ENCODE peak calls at places on chromosomes 12 and 14, in six cellular contexts. U is adrenal gland, T is tibial artery, M is uterus, N is HCT116, F is IMR-90. X is an unnamed sample.

GRCh38 chr14:50937325-50937724 is 7.0 kb downstream of the PYGL start:
- DNase-seq in U (no peak), T (no peak), M (no peak), N (no peak), F (peak; percentile 80), X (no peak)

GRCh38 chr12:123533672-123534643 is at the start of gene RILPL1:
- DNase-seq in U (peak; percentile 55), T (peak; percentile 75), M (peak; percentile 70), N (no peak), F (peak; percentile 32), X (peak; percentile 63)

GRCh38 chr14:75821828-75822521 is 159.8 kb downstream of the TGFB3 start:
- DNase-seq in U (no peak), T (no peak), M (no peak), N (peak; percentile 54), F (peak; percentile 52), X (no peak)

GRCh38 chr14:61568572-61569011 is 126.7 kb upstream of the HIF1A start:
- DNase-seq in U (no peak), T (no peak), M (no peak), N (no peak), F (no peak), X (peak; percentile 39)

GRCh38 chr12:50517456-50518048 is 12.8 kb downstream of the DIP2B start:
- DNase-seq in U (no peak), T (no peak), M (no peak), N (no peak), F (peak; percentile 84), X (no peak)

GRCh38 chr14:70514168-70515069 is 20.4 kb downstream of the ADAM20 start:
- DNase-seq in U (no peak), T (no peak), M (no peak), N (no peak), F (no peak), X (no peak)

GRCh38 chr14:104681689-104682074 is 7.7 kb upstream of the INF2 start:
- DNase-seq in U (peak; percentile 86), T (peak; percentile 96), M (peak; percentile 85), N (no peak), F (peak; percentile 81), X (peak; percentile 92)

GRCh38 chr12:127238061-127238460 is 1028.9 kb upstream of the TMEM132C start:
- DNase-seq in U (no peak), T (no peak), M (no peak), N (no peak), F (no peak), X (no peak)

GRCh38 chr12:88401153-88401552 is 179.1 kb downstream of the KITLG start:
- DNase-seq in U (no peak), T (no peak), M (no peak), N (no peak), F (peak; percentile 58), X (no peak)

GRCh38 chr12:48977290-48978281 is 536 bp upstream of the WNT1 start:
- DNase-seq in U (peak; percentile 63), T (no peak), M (no peak), N (no peak), F (peak; percentile 80), X (no peak)

GRCh38 chr12:109293106-109293505 is 16.0 kb downstream of the FOXN4 start:
- DNase-seq in U (no peak), T (no peak), M (no peak), N (no peak), F (no peak), X (no peak)

GRCh38 chr14:21558703-21559063 is 21.2 kb downstream of the OR10G3 start:
- DNase-seq in U (no peak), T (no peak), M (no peak), N (no peak), F (no peak), X (no peak)

GRCh38 chr14:98243332-98243731 is 1028.7 kb downstream of the BCL11B start:
- DNase-seq in U (no peak), T (no peak), M (no peak), N (no peak), F (no peak), X (no peak)

GRCh38 chr14:23402296-23403138 is 5.6 kb downstream of the MYH6 start:
- DNase-seq in U (no peak), T (no peak), M (no peak), N (no peak), F (no peak), X (peak; percentile 16)

GRCh38 chr12:32486158-32486557 is 86.8 kb downstream of the FGD4 start:
- DNase-seq in U (no peak), T (no peak), M (no peak), N (no peak), F (no peak), X (no peak)

GRCh38 chr12:132638541-132639408 is 20.2 kb downstream of the P2RX2 start:
- DNase-seq in U (no peak), T (no peak), M (peak; percentile 58), N (no peak), F (peak; percentile 60), X (no peak)

GRCh38 chr12:49552425-49552824 is 13.6 kb downstream of the KCNH3 start:
- DNase-seq in U (no peak), T (no peak), M (no peak), N (no peak), F (no peak), X (no peak)

DNA sequence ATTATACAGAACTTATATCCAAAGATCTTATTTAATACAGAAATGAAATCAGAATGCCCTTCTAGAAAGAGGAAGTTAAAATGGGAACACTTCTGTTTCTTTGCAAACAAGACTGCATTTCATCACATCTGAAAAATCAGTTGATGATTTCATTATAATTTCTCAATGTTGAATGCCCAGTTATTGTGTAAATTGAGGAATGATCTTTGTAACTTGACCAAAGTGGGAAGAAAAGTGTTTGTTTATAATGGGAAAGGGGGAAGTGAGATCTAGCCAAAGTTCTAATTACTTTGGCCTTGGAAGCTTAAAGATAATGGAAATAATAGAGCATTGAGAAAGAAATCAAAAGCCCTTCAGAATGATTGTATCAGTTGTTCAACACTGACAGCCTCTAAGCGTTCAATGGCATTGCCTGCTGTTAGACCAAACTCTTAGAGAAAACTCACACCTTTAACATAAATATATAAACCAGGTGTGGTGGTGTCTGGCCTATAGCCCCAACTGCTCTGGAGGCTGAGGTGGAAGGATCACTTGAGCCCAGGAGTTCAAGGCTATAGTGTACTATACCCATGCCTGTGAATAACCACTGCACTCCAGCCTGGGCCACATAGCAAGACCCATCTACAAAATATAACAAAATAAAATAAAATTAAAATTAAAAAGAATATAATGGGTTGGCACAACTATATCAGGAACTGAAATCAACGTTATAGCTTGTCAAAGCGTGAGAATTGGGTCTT is 9.9 kb upstream of the LYZ start:
- DNase-seq in U (no peak), T (no peak), M (no peak), N (no peak), F (no peak), X (no peak)
- H3K27ac ChIP-seq in U (no peak overlapping the region), T (no peak overlapping the region), M (no peak overlapping the region), N (no peak overlapping the region), F (no peak overlapping the region), X (no peak overlapping the region)

DNA sequence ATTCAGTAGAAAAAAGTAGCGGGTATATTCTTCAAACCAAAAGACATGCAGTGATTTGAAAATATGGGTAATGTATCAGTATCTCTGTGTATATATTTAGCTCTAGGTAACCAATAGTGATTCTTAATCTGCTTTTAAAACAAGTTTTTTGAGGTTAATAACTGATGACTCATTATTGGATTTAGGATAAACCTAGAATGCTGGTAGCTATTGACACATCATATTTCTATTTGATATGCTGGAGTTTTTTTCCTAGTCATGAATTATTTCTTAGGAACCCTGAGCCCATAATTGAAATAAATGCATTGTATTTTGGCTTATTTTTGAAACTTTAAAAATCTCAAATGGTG is 15.5 kb downstream of the ARF6 start:
- DNase-seq in U (no peak), T (no peak), M (no peak), N (no peak), F (no peak), X (no peak)
- H3K4me3 ChIP-seq in U (no peak overlapping the region), T (no peak overlapping the region), M (no peak overlapping the region), N (no peak overlapping the region), F (no peak overlapping the region), X (no peak overlapping the region)

GRCh38 chr12:104333692-104334255 is 30.2 kb downstream of the EID3 start:
- DNase-seq in U (no peak), T (no peak), M (no peak), N (no peak), F (no peak), X (no peak)
- H3K36me3 ChIP-seq in U (peaks cover 75% of the 10 kb centered on the region), T (peaks cover 89% of the 10 kb centered on the region), M (no peaks in the 10 kb centered on the region), N (peaks cover 64% of the 10 kb centered on the region), F (peaks cover 50% of the 10 kb centered on the region), X (peaks cover 92% of the 10 kb centered on the region)

GRCh38 chr12:53474819-53475218 is 22.9 kb downstream of the PCBP2 start:
- DNase-seq in U (no peak), T (no peak), M (no peak), N (no peak), F (no peak), X (no peak)

GRCh38 chr12:53478865-53479264 is 20.4 kb downstream of the MAP3K12 start:
- DNase-seq in U (no peak), T (no peak), M (no peak), N (no peak), F (no peak), X (no peak)

GRCh38 chr12:53474077-53474476 is 22.2 kb downstream of the PCBP2 start:
- DNase-seq in U (no peak), T (no peak), M (no peak), N (no peak), F (no peak), X (no peak)

GRCh38 chr12:53479314-53479713 is 19.9 kb downstream of the MAP3K12 start:
- DNase-seq in U (no peak), T (no peak), M (no peak), N (no peak), F (no peak), X (no peak)

GRCh38 chr12:53476769-53477209 is 22.5 kb downstream of the MAP3K12 start:
- DNase-seq in U (no peak), T (no peak), M (no peak), N (no peak), F (no peak), X (no peak)
- H3K27ac ChIP-seq in U (no peak overlapping the region), T (peak overlapping the region; percentile 10), M (no peak overlapping the region), N (peak overlapping the region; percentile 5), F (no peak overlapping the region), X (peak overlapping the region; percentile 17)

DNA sequence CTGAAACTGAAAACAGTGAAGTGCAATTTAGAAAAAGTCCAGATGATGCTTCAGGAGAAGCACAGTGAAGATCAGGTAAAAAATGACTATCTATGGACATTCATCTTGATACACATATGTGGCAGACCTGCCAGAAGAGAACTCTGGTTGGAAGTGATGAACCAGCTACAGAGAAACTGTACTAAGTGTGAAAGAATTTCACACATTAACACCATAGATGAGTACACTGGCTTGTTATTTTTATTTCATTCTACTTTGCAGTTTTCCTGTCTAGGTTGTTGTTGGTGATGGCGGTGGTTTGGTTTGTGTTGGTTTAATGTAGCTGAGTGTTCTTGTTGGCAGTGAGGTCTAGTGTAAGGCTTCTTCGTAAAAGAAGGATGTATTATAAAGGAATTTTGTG is 174.6 kb downstream of the ESR2 start:
- DNase-seq in U (no peak), T (no peak), M (no peak), N (no peak), F (no peak), X (no peak)
- H3K4me3 ChIP-seq in U (no peak overlapping the region), T (no peak overlapping the region), M (no peak overlapping the region), N (no peak overlapping the region), F (no peak overlapping the region), X (no peak overlapping the region)

DNA sequence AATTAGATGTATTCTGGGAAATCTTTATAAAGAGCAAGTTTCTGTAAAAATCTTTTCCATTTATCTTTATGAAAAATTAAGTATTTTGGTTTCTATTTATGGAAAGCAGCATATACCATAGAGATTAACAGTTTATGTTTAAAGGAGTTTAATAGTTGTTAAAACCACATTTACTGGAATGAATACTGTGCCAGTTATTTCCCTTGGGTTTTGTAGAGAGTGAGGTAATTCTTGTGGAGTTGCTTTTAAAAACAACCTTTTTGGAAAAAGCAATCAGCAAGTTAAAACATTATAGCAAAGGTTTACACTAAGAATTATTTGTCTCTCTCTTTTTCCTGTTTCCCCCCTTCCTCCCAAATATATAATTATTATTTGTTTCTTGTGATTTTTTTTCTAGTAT is 34.9 kb downstream of the AEBP2 start:
- DNase-seq in U (no peak), T (no peak), M (no peak), N (no peak), F (no peak), X (no peak)
- H3K36me3 ChIP-seq in U (peaks cover 9% of the 10 kb centered on the region), T (peaks cover 13% of the 10 kb centered on the region), M (no peaks in the 10 kb centered on the region), N (peaks cover 3% of the 10 kb centered on the region), F (peaks cover 17% of the 10 kb centered on the region), X (peaks cover 29% of the 10 kb centered on the region)

X was measured in left ventricle myocardium inferior.